ENCODE peak calls at places on chromosomes 1 and 21, in six cellular contexts. One of them, this sample, is unnamed.
A peak's percentile ranks its signal among the peaks of the same experiment; 100 is the strongest.

GRCh38 chr1:221521686-221522085 is 220.2 kb downstream of the DUSP10 start:
- DNase-seq in BJ: no peak
- DNase-seq in cardiac muscle cell: no peak
- DNase-seq in fibroblast of lung: no peak
- DNase-seq in right lobe of liver: no peak
- DNase-seq in foreskin fibroblast: peak; percentile 19
- DNase-seq in this sample: no peak

GRCh38 chr21:17903029-17903806 is 84.1 kb upstream of the C21orf91 start:
- DNase-seq in cardiac muscle cell: peak; percentile 17
- DNase-seq in foreskin fibroblast: peak; percentile 38
- DNase-seq in fibroblast of lung: peak; percentile 25
- DNase-seq in BJ: no peak
- DNase-seq in right lobe of liver: no peak
- DNase-seq in this sample: no peak

GRCh38 chr1:237851209-237851845 is 39.4 kb downstream of the ZP4 start:
- DNase-seq in fibroblast of lung: peak; percentile 55
- DNase-seq in cardiac muscle cell: peak; percentile 79
- DNase-seq in BJ: no peak
- DNase-seq in right lobe of liver: no peak
- DNase-seq in foreskin fibroblast: no peak
- DNase-seq in this sample: no peak

GRCh38 chr21:35256468-35256988 is 207.4 kb upstream of the RUNX1 start:
- DNase-seq in fibroblast of lung: peak; percentile 99
- DNase-seq in cardiac muscle cell: peak; percentile 74
- DNase-seq in foreskin fibroblast: peak; percentile 97
- DNase-seq in right lobe of liver: peak; percentile 66
- DNase-seq in BJ: peak; percentile 76
- DNase-seq in this sample: peak; percentile 82

GRCh38 chr1:224430511-224431113 is 4.0 kb downstream of the WDR26 start:
- DNase-seq in BJ: no peak
- DNase-seq in right lobe of liver: no peak
- DNase-seq in fibroblast of lung: peak; percentile 72
- DNase-seq in cardiac muscle cell: no peak
- DNase-seq in foreskin fibroblast: peak; percentile 76
- DNase-seq in this sample: no peak

GRCh38 chr1:30610917-30611316 is 112.5 kb downstream of the MATN1 start:
- DNase-seq in fibroblast of lung: no peak
- DNase-seq in right lobe of liver: no peak
- DNase-seq in cardiac muscle cell: no peak
- DNase-seq in foreskin fibroblast: no peak
- DNase-seq in BJ: no peak
- DNase-seq in this sample: no peak

GRCh38 chr1:109864063-109864822 is 46.4 kb upstream of the CSF1 start:
- DNase-seq in right lobe of liver: no peak
- DNase-seq in foreskin fibroblast: peak; percentile 46
- DNase-seq in fibroblast of lung: peak; percentile 64
- DNase-seq in cardiac muscle cell: no peak
- DNase-seq in BJ: no peak
- DNase-seq in this sample: peak; percentile 12

GRCh38 chr1:5456090-5456789 is 536.0 kb downstream of the NPHP4 start:
- DNase-seq in fibroblast of lung: no peak
- DNase-seq in cardiac muscle cell: no peak
- DNase-seq in foreskin fibroblast: no peak
- DNase-seq in right lobe of liver: no peak
- DNase-seq in BJ: no peak
- DNase-seq in this sample: no peak

GRCh38 chr1:42170779-42171621 is 6.5 kb upstream of the GUCA2A start:
- DNase-seq in right lobe of liver: no peak
- DNase-seq in foreskin fibroblast: no peak
- DNase-seq in BJ: no peak
- DNase-seq in cardiac muscle cell: no peak
- DNase-seq in fibroblast of lung: no peak
- DNase-seq in this sample: no peak

GRCh38 chr1:86773331-86774288 is 69.2 kb downstream of the SH3GLB1 start:
- DNase-seq in right lobe of liver: no peak
- DNase-seq in fibroblast of lung: peak; percentile 56
- DNase-seq in foreskin fibroblast: peak; percentile 45
- DNase-seq in BJ: no peak
- DNase-seq in cardiac muscle cell: no peak
- DNase-seq in this sample: no peak

GRCh38 chr1:19366599-19367315 is 54.6 kb downstream of the SLC66A1 start:
- DNase-seq in fibroblast of lung: no peak
- DNase-seq in BJ: no peak
- DNase-seq in right lobe of liver: no peak
- DNase-seq in cardiac muscle cell: no peak
- DNase-seq in foreskin fibroblast: no peak
- DNase-seq in this sample: no peak

GRCh38 chr1:71650126-71650525 is 569.3 kb upstream of the ZRANB2 start:
- DNase-seq in right lobe of liver: no peak
- DNase-seq in foreskin fibroblast: peak; percentile 92
- DNase-seq in fibroblast of lung: no peak
- DNase-seq in cardiac muscle cell: no peak
- DNase-seq in BJ: peak; percentile 43
- DNase-seq in this sample: peak; percentile 61

GRCh38 chr1:53071167-53071865 is 9.3 kb downstream of the PODN start:
- DNase-seq in right lobe of liver: no peak
- DNase-seq in foreskin fibroblast: no peak
- DNase-seq in BJ: no peak
- DNase-seq in cardiac muscle cell: no peak
- DNase-seq in fibroblast of lung: no peak
- DNase-seq in this sample: no peak

GRCh38 chr1:240701412-240701811 is 89.5 kb upstream of the GREM2 start:
- DNase-seq in BJ: peak; percentile 74
- DNase-seq in foreskin fibroblast: peak; percentile 87
- DNase-seq in cardiac muscle cell: no peak
- DNase-seq in right lobe of liver: no peak
- DNase-seq in fibroblast of lung: peak; percentile 88
- DNase-seq in this sample: no peak

GRCh38 chr1:234666206-234666605 is 56.2 kb upstream of the IRF2BP2 start:
- DNase-seq in foreskin fibroblast: no peak
- DNase-seq in right lobe of liver: no peak
- DNase-seq in fibroblast of lung: peak; percentile 66
- DNase-seq in BJ: no peak
- DNase-seq in cardiac muscle cell: no peak
- DNase-seq in this sample: no peak

GRCh38 chr1:16226495-16227179 is 10.3 kb downstream of the CPLANE2 start:
- DNase-seq in cardiac muscle cell: peak; percentile 91
- DNase-seq in fibroblast of lung: no peak
- DNase-seq in foreskin fibroblast: peak; percentile 38
- DNase-seq in right lobe of liver: peak; percentile 93
- DNase-seq in BJ: no peak
- DNase-seq in this sample: no peak

GRCh38 chr1:41354956-41355355 is 6.3 kb upstream of the FOXO6 start:
- DNase-seq in BJ: no peak
- DNase-seq in foreskin fibroblast: no peak
- DNase-seq in fibroblast of lung: no peak
- DNase-seq in right lobe of liver: peak; percentile 35
- DNase-seq in cardiac muscle cell: peak; percentile 41
- DNase-seq in this sample: no peak

GRCh38 chr1:92482665-92483441 is 3.9 kb downstream of the GFI1 start:
- DNase-seq in foreskin fibroblast: peak; percentile 50
- DNase-seq in right lobe of liver: peak; percentile 56
- DNase-seq in cardiac muscle cell: peak; percentile 15
- DNase-seq in BJ: no peak
- DNase-seq in fibroblast of lung: no peak
- DNase-seq in this sample: no peak

GRCh38 chr1:92482404-92482664 is 4.4 kb downstream of the GFI1 start:
- DNase-seq in fibroblast of lung: no peak
- DNase-seq in cardiac muscle cell: peak; percentile 50
- DNase-seq in right lobe of liver: no peak
- DNase-seq in foreskin fibroblast: no peak
- DNase-seq in BJ: no peak
- DNase-seq in this sample: no peak

GRCh38 chr1:92480200-92480812 is 6.4 kb downstream of the GFI1 start:
- DNase-seq in fibroblast of lung: no peak
- DNase-seq in cardiac muscle cell: no peak
- DNase-seq in foreskin fibroblast: no peak
- DNase-seq in right lobe of liver: peak; percentile 51
- DNase-seq in BJ: no peak
- DNase-seq in this sample: no peak

GRCh38 chr1:92480813-92481597 is 5.7 kb downstream of the GFI1 start:
- DNase-seq in fibroblast of lung: no peak
- DNase-seq in BJ: no peak
- DNase-seq in right lobe of liver: no peak
- DNase-seq in foreskin fibroblast: peak; percentile 17
- DNase-seq in cardiac muscle cell: peak; percentile 23
- DNase-seq in this sample: no peak

DNA sequence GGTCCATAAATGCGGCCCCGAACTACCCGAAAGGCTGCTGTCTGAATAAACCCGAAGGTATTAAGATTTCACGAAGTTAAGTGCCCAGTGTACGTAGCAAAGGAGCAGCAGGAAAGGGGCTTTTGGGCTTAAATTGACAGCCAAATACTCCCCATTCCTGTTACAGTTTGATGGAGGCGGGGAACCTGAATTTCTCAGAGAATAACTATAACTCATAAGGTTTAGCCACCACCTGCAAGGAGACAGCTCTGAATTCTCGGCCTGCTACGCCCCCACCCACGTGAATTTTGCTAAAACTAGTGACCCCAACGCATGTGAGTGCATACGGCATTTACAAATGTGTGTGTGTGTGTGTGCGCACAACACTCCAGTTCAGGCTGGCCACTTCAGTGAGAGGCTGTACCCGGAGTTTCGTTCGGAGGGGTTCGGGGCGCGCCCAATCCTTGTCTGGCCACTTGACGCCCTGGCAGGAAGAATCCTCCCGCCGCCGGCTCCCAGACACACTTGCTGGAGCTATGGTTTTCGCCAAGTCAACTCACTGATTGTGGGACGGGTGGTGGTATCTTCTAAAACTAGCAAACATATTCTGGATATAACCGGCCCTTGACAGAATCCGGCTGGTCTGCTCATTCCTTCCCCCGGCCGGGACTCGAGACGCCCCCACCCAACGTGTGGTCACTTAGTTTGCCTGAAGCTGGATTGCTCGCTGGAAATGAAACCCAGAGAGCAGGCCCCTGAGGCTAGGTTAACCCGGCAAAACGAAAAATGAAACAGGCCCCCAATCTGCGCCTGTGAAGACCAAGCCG is 4.9 kb downstream of the GFI1 start:
- DNase-seq in cardiac muscle cell: peak; percentile 33
- DNase-seq in BJ: no peak
- DNase-seq in fibroblast of lung: no peak
- DNase-seq in foreskin fibroblast: peak; percentile 29
- DNase-seq in right lobe of liver: no peak
- DNase-seq in this sample: no peak
- H3K4me3 ChIP-seq in cardiac muscle cell: peak overlapping the region; percentile 11
- H3K4me3 ChIP-seq in BJ: no peak overlapping the region
- H3K4me3 ChIP-seq in fibroblast of lung: no peak overlapping the region
- H3K4me3 ChIP-seq in foreskin fibroblast: no peak overlapping the region
- H3K4me3 ChIP-seq in right lobe of liver: peak overlapping the region; percentile 26
- H3K4me3 ChIP-seq in this sample: peak overlapping the region; percentile 14

GRCh38 chr1:35773711-35774110 is 3.9 kb upstream of the CLSPN start:
- DNase-seq in cardiac muscle cell: no peak
- DNase-seq in fibroblast of lung: no peak
- DNase-seq in foreskin fibroblast: no peak
- DNase-seq in BJ: no peak
- DNase-seq in right lobe of liver: no peak
- DNase-seq in this sample: no peak

GRCh38 chr1:35764283-35764682 is 5.5 kb downstream of the CLSPN start:
- DNase-seq in fibroblast of lung: no peak
- DNase-seq in cardiac muscle cell: no peak
- DNase-seq in right lobe of liver: no peak
- DNase-seq in BJ: no peak
- DNase-seq in foreskin fibroblast: no peak
- DNase-seq in this sample: no peak

GRCh38 chr1:35768350-35769187 is 1.2 kb downstream of the CLSPN start:
- DNase-seq in BJ: no peak
- DNase-seq in fibroblast of lung: no peak
- DNase-seq in foreskin fibroblast: peak; percentile 23
- DNase-seq in right lobe of liver: no peak
- DNase-seq in cardiac muscle cell: no peak
- DNase-seq in this sample: peak; percentile 1

GRCh38 chr1:35769759-35770446 is at the start of gene CLSPN:
- DNase-seq in foreskin fibroblast: peak; percentile 98
- DNase-seq in fibroblast of lung: peak; percentile 94
- DNase-seq in BJ: peak; percentile 72
- DNase-seq in cardiac muscle cell: peak; percentile 98
- DNase-seq in right lobe of liver: peak; percentile 95
- DNase-seq in this sample: peak; percentile 85

GRCh38 chr1:35769188-35769758 is 505 bp downstream of the CLSPN start:
- DNase-seq in right lobe of liver: peak; percentile 95
- DNase-seq in foreskin fibroblast: peak; percentile 94
- DNase-seq in fibroblast of lung: peak; percentile 85
- DNase-seq in BJ: peak; percentile 40
- DNase-seq in cardiac muscle cell: peak; percentile 96
- DNase-seq in this sample: peak; percentile 61
- TF ChIP-seq CTCF in right lobe of liver: peak; percentile 5
- TF ChIP-seq CTCF in foreskin fibroblast: no peak
- TF ChIP-seq CTCF in fibroblast of lung: peak; percentile 24
- TF ChIP-seq CTCF in BJ: peak; percentile 40
- TF ChIP-seq CTCF in cardiac muscle cell: peak; percentile 23
- TF ChIP-seq CTCF in this sample: peak; percentile 5

GRCh38 chr1:94980049-94980908 is 53.4 kb upstream of the CNN3 start:
- DNase-seq in BJ: no peak
- DNase-seq in right lobe of liver: no peak
- DNase-seq in cardiac muscle cell: no peak
- DNase-seq in foreskin fibroblast: peak; percentile 78
- DNase-seq in fibroblast of lung: peak; percentile 60
- DNase-seq in this sample: peak; percentile 68

GRCh38 chr1:94982403-94982802 is 55.5 kb upstream of the CNN3 start:
- DNase-seq in cardiac muscle cell: no peak
- DNase-seq in right lobe of liver: no peak
- DNase-seq in BJ: no peak
- DNase-seq in foreskin fibroblast: no peak
- DNase-seq in fibroblast of lung: no peak
- DNase-seq in this sample: no peak

GRCh38 chr1:94983343-94983742 is 56.4 kb upstream of the CNN3 start:
- DNase-seq in right lobe of liver: no peak
- DNase-seq in foreskin fibroblast: peak; percentile 77
- DNase-seq in fibroblast of lung: peak; percentile 89
- DNase-seq in BJ: no peak
- DNase-seq in cardiac muscle cell: no peak
- DNase-seq in this sample: no peak

GRCh38 chr1:94980909-94981252 is 54.0 kb upstream of the CNN3 start:
- DNase-seq in cardiac muscle cell: no peak
- DNase-seq in foreskin fibroblast: no peak
- DNase-seq in fibroblast of lung: no peak
- DNase-seq in BJ: no peak
- DNase-seq in right lobe of liver: no peak
- DNase-seq in this sample: no peak

DNA sequence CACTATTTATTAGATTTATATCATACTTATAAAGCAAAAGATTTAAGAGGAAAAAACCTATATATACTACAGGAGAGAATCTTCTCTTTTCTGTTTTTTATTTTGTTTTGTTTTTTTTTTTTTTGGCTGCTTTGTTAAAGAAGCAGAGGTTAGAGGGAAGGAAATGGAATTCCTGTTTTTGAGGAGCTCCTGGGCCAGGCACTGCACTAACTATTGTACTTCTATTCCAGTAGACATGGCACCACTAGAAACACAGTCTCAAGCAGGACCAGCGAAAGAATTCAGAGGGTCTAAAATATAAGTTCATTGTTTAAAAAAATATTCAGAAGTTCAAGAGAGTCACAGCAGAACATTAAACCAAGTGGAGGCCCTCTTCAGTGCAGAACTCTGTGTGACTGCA is 54.7 kb upstream of the CNN3 start:
- DNase-seq in cardiac muscle cell: no peak
- DNase-seq in BJ: no peak
- DNase-seq in foreskin fibroblast: no peak
- DNase-seq in right lobe of liver: no peak
- DNase-seq in fibroblast of lung: no peak
- DNase-seq in this sample: no peak
- H3K4me3 ChIP-seq in cardiac muscle cell: no peak overlapping the region
- H3K4me3 ChIP-seq in BJ: no peak overlapping the region
- H3K4me3 ChIP-seq in foreskin fibroblast: no peak overlapping the region
- H3K4me3 ChIP-seq in right lobe of liver: no peak overlapping the region
- H3K4me3 ChIP-seq in fibroblast of lung: no peak overlapping the region
- H3K4me3 ChIP-seq in this sample: no peak overlapping the region

GRCh38 chr21:32099812-32100416 is 178.9 kb downstream of the MIS18A start:
- DNase-seq in foreskin fibroblast: no peak
- DNase-seq in cardiac muscle cell: no peak
- DNase-seq in fibroblast of lung: no peak
- DNase-seq in right lobe of liver: no peak
- DNase-seq in BJ: no peak
- DNase-seq in this sample: no peak
- TF ChIP-seq CTCF in foreskin fibroblast: no peak
- TF ChIP-seq CTCF in cardiac muscle cell: no peak
- TF ChIP-seq CTCF in fibroblast of lung: no peak
- TF ChIP-seq CTCF in right lobe of liver: no peak
- TF ChIP-seq CTCF in BJ: no peak
- TF ChIP-seq CTCF in this sample: peak; percentile 22

This sample was measured in HFF-Myc.